ENCODE peak calls at places on chromosomes 12 and 14, in six cellular contexts. E, A, H, C, F and D are unnamed samples.

GRCh38 chr14:101020971-101021370 is 117.4 kb upstream of the RTL1 start:
- DNase-seq in E (no peak), A (no peak), H (peak), C (no peak), F (no peak), D (no peak)

GRCh38 chr14:100345711-100346110 is 22.6 kb downstream of the SLC25A47 start:
- DNase-seq in E (no peak), A (no peak), H (peak), C (no peak), F (no peak), D (no peak)

GRCh38 chr14:52013984-52014600 is 24.7 kb downstream of the RTRAF start:
- DNase-seq in E (no peak), A (no peak), H (no peak), C (no peak), F (no peak), D (no peak)

GRCh38 chr14:74262076-74262475 is 22.8 kb downstream of the VSX2 start:
- DNase-seq in E (no peak), A (no peak), H (no peak), C (no peak), F (no peak), D (no peak)

GRCh38 chr14:96363751-96364336 is 518 bp downstream of the GSKIP start:
- DNase-seq in E (peak), A (peak), H (peak), C (peak), F (no peak), D (peak)

GRCh38 chr14:39673141-39674133 is 241.2 kb upstream of the FBXO33 start:
- DNase-seq in E (no peak), A (no peak), H (no peak), C (no peak), F (no peak), D (no peak)

GRCh38 chr12:120971299-120972180 is 6.8 kb upstream of the HNF1A start:
- DNase-seq in E (no peak), A (peak), H (peak), C (no peak), F (peak), D (peak)

GRCh38 chr14:100374270-100374669 is 51.1 kb downstream of the SLC25A47 start:
- DNase-seq in E (no peak), A (peak), H (peak), C (no peak), F (no peak), D (no peak)

GRCh38 chr14:69572634-69573135 is 2.0 kb downstream of the CCDC177 start:
- DNase-seq in E (no peak), A (no peak), H (no peak), C (no peak), F (no peak), D (no peak)

GRCh38 chr14:75279153-75279738 is 618 bp downstream of the FOS start:
- DNase-seq in E (peak), A (no peak), H (peak), C (peak), F (no peak), D (peak)

GRCh38 chr14:97311411-97311810 is 514.2 kb downstream of the VRK1 start:
- DNase-seq in E (no peak), A (no peak), H (no peak), C (no peak), F (no peak), D (no peak)

GRCh38 chr12:15322164-15323054 is at the start of gene PTPRO:
- DNase-seq in E (no peak), A (no peak), H (no peak), C (peak), F (no peak), D (peak)

GRCh38 chr14:60695327-60695726 is 28.8 kb downstream of the SIX4 start:
- DNase-seq in E (no peak), A (peak), H (no peak), C (no peak), F (no peak), D (no peak)

GRCh38 chr12:51172515-51173431 is at the start of gene TFCP2:
- DNase-seq in E (peak), A (peak), H (peak), C (peak), F (peak), D (peak)

GRCh38 chr14:92253381-92253894 is 69.5 kb upstream of the SLC24A4 start:
- DNase-seq in E (no peak), A (no peak), H (no peak), C (peak), F (no peak), D (no peak)

GRCh38 chr12:62512901-62513300 is 46.3 kb downstream of the MON2 start:
- DNase-seq in E (no peak), A (no peak), H (no peak), C (no peak), F (no peak), D (no peak)

GRCh38 chr14:92726135-92726932 is 22.1 kb downstream of the LGMN start:
- DNase-seq in E (peak), A (peak), H (peak), C (no peak), F (no peak), D (peak)

GRCh38 chr12:124720687-124721500 is 142.8 kb downstream of the SCARB1 start:
- DNase-seq in E (peak), A (peak), H (peak), C (peak), F (no peak), D (peak)

GRCh38 chr12:124655317-124656213 is 88.2 kb upstream of the NCOR2 start:
- DNase-seq in E (no peak), A (peak), H (peak), C (peak), F (peak), D (peak)

GRCh38 chr12:9043766-9044165 is 54.4 kb downstream of the KLRG1 start:
- DNase-seq in E (no peak), A (no peak), H (no peak), C (no peak), F (no peak), D (no peak)

GRCh38 chr12:105955608-105955931 is 183.2 kb downstream of the NUAK1 start:
- DNase-seq in E (no peak), A (no peak), H (no peak), C (no peak), F (no peak), D (no peak)

GRCh38 chr14:81313775-81314429 is 86.2 kb downstream of the STON2 start:
- DNase-seq in E (no peak), A (peak), H (no peak), C (peak), F (no peak), D (peak)

GRCh38 chr14:95730126-95730525 is 16.2 kb upstream of the TCL1A start:
- DNase-seq in E (no peak), A (no peak), H (no peak), C (no peak), F (no peak), D (no peak)

GRCh38 chr14:75070383-75070782 is 942 bp downstream of the ZC2HC1C start:
- DNase-seq in E (no peak), A (no peak), H (no peak), C (peak), F (no peak), D (no peak)

GRCh38 chr12:64256166-64256800 is 34.2 kb upstream of the KICS2 start:
- DNase-seq in E (no peak), A (peak), H (no peak), C (peak), F (no peak), D (peak)

GRCh38 chr12:92927055-92927435 is 2.0 kb downstream of the EEA1 start:
- DNase-seq in E (no peak), A (peak), H (no peak), C (peak), F (no peak), D (peak)

GRCh38 chr14:41403360-41403759 is 203.3 kb upstream of the LRFN5 start:
- DNase-seq in E (no peak), A (no peak), H (no peak), C (no peak), F (no peak), D (no peak)

GRCh38 chr12:530308-530707 is 70.6 kb downstream of the B4GALNT3 start:
- DNase-seq in E (no peak), A (peak), H (peak), C (no peak), F (no peak), D (no peak)

GRCh38 chr12:84954415-84954814 is 41.8 kb upstream of the SLC6A15 start:
- DNase-seq in E (no peak), A (no peak), H (no peak), C (no peak), F (no peak), D (no peak)

GRCh38 chr14:60565211-60565610 is 56.3 kb downstream of the SIX6 start:
- DNase-seq in E (no peak), A (no peak), H (no peak), C (no peak), F (no peak), D (peak)

GRCh38 chr14:90388437-90388836 is 8.4 kb upstream of the CALM1 start:
- DNase-seq in E (no peak), A (no peak), H (peak), C (no peak), F (no peak), D (peak)

GRCh38 chr12:5768171-5768879 is 176.7 kb downstream of the ANO2 start:
- DNase-seq in E (no peak), A (no peak), H (peak), C (no peak), F (no peak), D (no peak)

GRCh38 chr14:103500148-103500990 is 22.3 kb downstream of the CKB start:
- DNase-seq in E (peak), A (peak), H (peak), C (peak), F (peak), D (peak)

GRCh38 chr12:58915634-58916033 is 4.7 kb downstream of the LRIG3 start:
- DNase-seq in E (no peak), A (no peak), H (no peak), C (peak), F (no peak), D (peak)

GRCh38 chr14:54267172-54267571 is 129.6 kb upstream of the CDKN3 start:
- DNase-seq in E (no peak), A (peak), H (no peak), C (no peak), F (no peak), D (peak)

GRCh38 chr12:111447571-111448265 is 42.0 kb downstream of the SH2B3 start:
- DNase-seq in E (no peak), A (no peak), H (peak), C (no peak), F (no peak), D (no peak)